ENCODE peak calls at places on chromosomes 12 and 14, in five cellular contexts. H is EL; J is activated CD8-positive, alpha-beta memory T cell treated with anti-CD3 and anti-CD28 coated beads, Interleukin-2, amount 10 ng/mL, durations not matched to agents 7 days and 5 days; F is hippocampal formation; E is NCI-H510A. Y is an unnamed sample.

GRCh38 chr12:117629454-117629853 is 268.0 kb upstream of the NOS1 start:
- DNase-seq in H (no peak), J (no peak), F (no peak), E (no peak), Y (no peak)

GRCh38 chr12:28122756-28123155 is 67.5 kb upstream of the CCDC91 start:
- DNase-seq in H (no peak), J (no peak), F (no peak), E (no peak), Y (no peak)

GRCh38 chr12:10205251-10205807 is 7.3 kb upstream of the GABARAPL1 start:
- DNase-seq in H (peak; percentile 79), J (no peak), F (no peak), E (no peak), Y (no peak)

GRCh38 chr12:79988368-79988767 is 53.5 kb upstream of the PPP1R12A start:
- DNase-seq in H (peak; percentile 72), J (no peak), F (no peak), E (no peak), Y (no peak)

GRCh38 chr12:93243689-93244513 is 133.8 kb upstream of the NUDT4 start:
- DNase-seq in H (peak; percentile 61), J (no peak), F (no peak), E (no peak), Y (no peak)

GRCh38 chr12:55068416-55069010 is 48.7 kb downstream of the NEUROD4 start:
- DNase-seq in H (peak; percentile 47), J (peak; percentile 44), F (peak; percentile 18), E (peak; percentile 6), Y (peak; percentile 64)

GRCh38 chr14:24051789-24052655 is at the start of gene CARMIL3:
- DNase-seq in H (peak; percentile 55), J (peak; percentile 79), F (peak; percentile 55), E (peak; percentile 68), Y (peak; percentile 47)

GRCh38 chr14:34507459-34507858 is 32.0 kb downstream of the EAPP start:
- DNase-seq in H (no peak), J (no peak), F (no peak), E (no peak), Y (no peak)

GRCh38 chr14:99576761-99577705 is 27.0 kb downstream of the CCDC85C start:
- DNase-seq in H (no peak), J (no peak), F (no peak), E (no peak), Y (no peak)

GRCh38 chr12:118175823-118176447 is 40.0 kb downstream of the PEBP1 start:
- DNase-seq in H (no peak), J (no peak), F (no peak), E (no peak), Y (no peak)

GRCh38 chr12:89980236-89980635 is 271.6 kb upstream of the ATP2B1 start:
- DNase-seq in H (peak; percentile 77), J (no peak), F (no peak), E (no peak), Y (no peak)

Y was measured in NCI-H2107.